ENCODE peak calls at places on chromosome 13, in four cellular contexts. X is ovary, R is PC-9, T is stomach. Q is an unnamed sample. For H3K4me1 and H3K9me3, the result is how much of the 10 kb centered on the place peaks cover.

GRCh38 chr13:105979586-105979985 is 555.9 kb downstream of the EFNB2 start:
- DNase-seq in T (peak), R (no peak), X (no peak), Q (no peak)

GRCh38 chr13:27170221-27170520 is 1.4 kb downstream of the USP12 start:
- DNase-seq in R (peak), T (no peak), X (no peak), Q (no peak)

GRCh38 chr13:44273991-44274810 is 99.4 kb upstream of the SERP2 start:
- DNase-seq in R (peak), T (no peak), X (no peak), Q (no peak)

GRCh38 chr13:101325423-101325822 is 90.9 kb downstream of the NALCN start:
- DNase-seq in T (no peak), R (no peak), X (no peak), Q (no peak)

GRCh38 chr13:52954838-52955237 is 73.8 kb upstream of the OLFM4 start:
- DNase-seq in T (no peak), X (no peak), R (no peak), Q (no peak)

GRCh38 chr13:65966991-65967451 is 1263.1 kb downstream of the PCDH9 start:
- DNase-seq in R (no peak), T (no peak), X (no peak), Q (no peak)

GRCh38 chr13:23372264-23372905 is 61.1 kb downstream of the SACS start:
- DNase-seq in T (no peak), R (no peak), X (no peak), Q (no peak)

GRCh38 chr13:23679214-23679613 is 109.0 kb downstream of the TNFRSF19 start:
- DNase-seq in R (no peak), X (no peak), T (no peak), Q (no peak)

GRCh38 chr13:26616126-26616525 is 58.6 kb downstream of the WASF3 start:
- DNase-seq in T (no peak), R (no peak), X (no peak), Q (no peak)

GRCh38 chr13:71864094-71864980 is 2.7 kb downstream of the DACH1 start:
- DNase-seq in X (no peak), R (no peak), T (no peak), Q (peak)

GRCh38 chr13:96925869-96926628 is 68.2 kb downstream of the OXGR1 start:
- DNase-seq in T (no peak), R (no peak), X (no peak), Q (no peak)

GRCh38 chr13:111492341-111492945 is 172.0 kb downstream of the TEX29 start:
- DNase-seq in T (peak), X (no peak), R (no peak), Q (no peak)

GRCh38 chr13:112455476-112456059 is 79.4 kb downstream of the SPACA7 start:
- DNase-seq in T (no peak), R (no peak), X (no peak), Q (no peak)

GRCh38 chr13:43937839-43938238 is 58.1 kb downstream of the LACC1 start:
- DNase-seq in T (no peak), R (no peak), X (no peak), Q (no peak)

GRCh38 chr13:101572456-101572855 is 120.0 kb downstream of the ITGBL1 start:
- DNase-seq in X (no peak), R (no peak), T (no peak), Q (no peak)

GRCh38 chr13:65133094-65133493 is 2097.0 kb downstream of the PCDH9 start:
- DNase-seq in X (no peak), R (no peak), T (no peak), Q (no peak)

GRCh38 chr13:29619995-29620394 is 24.5 kb upstream of the SLC7A1 start:
- DNase-seq in T (no peak), X (no peak), R (no peak), Q (no peak)

GRCh38 chr13:26914148-26914547 is 153.6 kb upstream of the GPR12 start:
- DNase-seq in R (no peak), X (no peak), T (no peak), Q (no peak)

GRCh38 chr13:45167611-45168554 is 33.0 kb downstream of the KCTD4 start:
- DNase-seq in T (peak), X (no peak), R (peak), Q (peak)

GRCh38 chr13:47294691-47295090 is 397.8 kb upstream of the HTR2A start:
- DNase-seq in R (no peak), X (no peak), T (no peak), Q (no peak)

GRCh38 chr13:30128591-30128990 is 178.8 kb downstream of the KATNAL1 start:
- DNase-seq in X (no peak), R (no peak), T (no peak), Q (no peak)

GRCh38 chr13:22240716-22241115 is 569.8 kb downstream of the FGF9 start:
- DNase-seq in R (no peak), T (no peak), X (no peak), Q (no peak)

GRCh38 chr13:98143601-98144500 is 957 bp downstream of the FARP1 start:
- DNase-seq in X (peak), T (no peak), R (peak), Q (peak)

GRCh38 chr13:40236566-40237168 is 429.8 kb downstream of the FOXO1 start:
- DNase-seq in X (peak), T (no peak), R (no peak), Q (peak)

GRCh38 chr13:45859682-45860081 is 8.1 kb upstream of the SIAH3 start:
- DNase-seq in T (no peak), R (no peak), X (no peak), Q (no peak)

GRCh38 chr13:37173214-37173613 is 67.8 kb upstream of the CSNK1A1L start:
- DNase-seq in X (no peak), T (no peak), R (no peak), Q (no peak)

GRCh38 chr13:98482476-98483444 is 94.1 kb downstream of the STK24 start:
- DNase-seq in X (peak), T (peak), R (no peak), Q (peak)

GRCh38 chr13:50127017-50127725 is 111.9 kb downstream of the KCNRG start:
- DNase-seq in T (peak), X (peak), R (no peak), Q (peak)

GRCh38 chr13:50126378-50127016 is 111.3 kb downstream of the KCNRG start:
- DNase-seq in X (no peak), R (peak), T (no peak), Q (no peak)

GRCh38 chr13:50125306-50125555 is 110.0 kb downstream of the KCNRG start:
- DNase-seq in X (no peak), R (no peak), T (no peak), Q (peak)

GRCh38 chr13:50124536-50125305 is 109.5 kb downstream of the KCNRG start:
- DNase-seq in X (peak), R (peak), T (peak), Q (peak)

GRCh38 chr13:50125556-50126377 is 110.5 kb downstream of the KCNRG start:
- DNase-seq in X (peak), R (peak), T (peak), Q (peak)
- H3K4me1 ChIP-seq in X (under half), R (under half), T (half or more), Q (under half)

GRCh38 chr13:31890946-31891345 is 140.6 kb upstream of the FRY start:
- DNase-seq in T (no peak), X (no peak), R (no peak), Q (no peak)

GRCh38 chr13:31895687-31896086 is 135.9 kb upstream of the FRY start:
- DNase-seq in R (no peak), T (no peak), X (no peak), Q (no peak)

GRCh38 chr13:31894931-31895330 is 136.6 kb upstream of the FRY start:
- DNase-seq in R (no peak), T (no peak), X (no peak), Q (no peak)

GRCh38 chr13:31887311-31887710 is 144.3 kb upstream of the FRY start:
- DNase-seq in T (no peak), R (no peak), X (no peak), Q (no peak)

GRCh38 chr13:31891472-31891871 is 140.1 kb upstream of the FRY start:
- DNase-seq in R (peak), T (peak), X (no peak), Q (no peak)
- H3K9me3 ChIP-seq in R (under half), T (under half), X (under half), Q (under half)

GRCh38 chr13:73040968-73041580 is 17.7 kb upstream of the KLF5 start:
- DNase-seq in T (no peak), X (no peak), R (peak), Q (no peak)
- H3K4me3 ChIP-seq in T (no peak), X (no peak), R (no peak), Q (no peak)

DNA sequence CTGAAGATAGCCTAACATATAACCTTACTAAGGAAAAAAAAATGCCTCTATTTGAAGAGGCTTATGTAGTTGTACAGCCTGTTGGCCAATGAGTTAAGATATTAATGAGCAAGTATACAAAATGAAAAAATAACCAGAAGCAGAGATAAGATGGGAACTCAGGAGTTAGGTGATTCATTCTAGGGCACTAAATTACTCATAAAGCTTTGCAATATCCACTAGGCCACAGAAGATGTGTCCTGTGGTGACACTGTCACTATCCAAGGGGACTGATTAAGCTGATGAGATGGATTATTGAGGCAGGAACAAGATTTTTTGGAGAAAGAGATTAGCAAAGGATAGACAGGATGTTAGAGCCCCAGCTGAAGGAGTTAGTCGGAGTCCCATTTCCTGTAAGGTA is 99.6 kb downstream of the LIG4 start:
- DNase-seq in T (no peak), X (no peak), R (no peak), Q (no peak)
- H3K4me1 ChIP-seq in T (under half), X (under half), R (under half), Q (under half)

GRCh38 chr13:25181597-25181996 is 9.5 kb upstream of the AMER2 start:
- DNase-seq in T (no peak), R (no peak), X (no peak), Q (no peak)
- H3K9me3 ChIP-seq in T (under half), R (under half), X (under half), Q (under half)

GRCh38 chr13:33015791-33016323 is 366 bp upstream of the KL start:
- DNase-seq in X (no peak), R (no peak), T (peak), Q (peak)
- H3K4me3 ChIP-seq in X (peak), R (peak), T (peak), Q (peak)

GRCh38 chr13:110417537-110417908 is 110.4 kb downstream of the COL4A2 start:
- DNase-seq in R (no peak), T (no peak), X (no peak), Q (no peak)
- H3K4me1 ChIP-seq in R (under half), T (under half), X (under half), Q (under half)

Q was measured in right cardiac atrium.